ENCODE peak calls at places on chromosomes 11 and 22, in six cellular contexts. M, N, E, V, P and D are unnamed samples.

GRCh38 chr22:43094085-43094484 is 4.9 kb upstream of the TTLL1 start:
- DNase-seq in M (no peak), N (no peak), E (no peak), V (no peak), P (peak), D (peak)

GRCh38 chr11:35404397-35404775 is 15.0 kb downstream of the SLC1A2 start:
- DNase-seq in M (no peak), N (peak), E (no peak), V (no peak), P (peak), D (peak)

GRCh38 chr11:126751242-126751641 is 249.3 kb downstream of the KIRREL3 start:
- DNase-seq in M (no peak), N (no peak), E (no peak), V (peak), P (no peak), D (no peak)

GRCh38 chr11:96188625-96189006 is 154.4 kb downstream of the MAML2 start:
- DNase-seq in M (no peak), N (peak), E (no peak), V (no peak), P (peak), D (no peak)

GRCh38 chr22:28923826-28924732 is 40.7 kb downstream of the ZNRF3 start:
- DNase-seq in M (no peak), N (no peak), E (no peak), V (no peak), P (no peak), D (peak)

GRCh38 chr22:43827336-43827735 is 15.2 kb upstream of the EFCAB6 start:
- DNase-seq in M (no peak), N (no peak), E (no peak), V (no peak), P (no peak), D (no peak)

GRCh38 chr11:68441466-68442230 is 18.9 kb upstream of the PPP6R3 start:
- DNase-seq in M (no peak), N (no peak), E (no peak), V (peak), P (peak), D (no peak)

GRCh38 chr11:35111171-35112055 is 27.6 kb upstream of the CD44 start:
- DNase-seq in M (no peak), N (no peak), E (no peak), V (no peak), P (peak), D (peak)

GRCh38 chr22:35643991-35644390 is 4.3 kb upstream of the APOL6 start:
- DNase-seq in M (peak), N (no peak), E (no peak), V (no peak), P (no peak), D (no peak)

DNA sequence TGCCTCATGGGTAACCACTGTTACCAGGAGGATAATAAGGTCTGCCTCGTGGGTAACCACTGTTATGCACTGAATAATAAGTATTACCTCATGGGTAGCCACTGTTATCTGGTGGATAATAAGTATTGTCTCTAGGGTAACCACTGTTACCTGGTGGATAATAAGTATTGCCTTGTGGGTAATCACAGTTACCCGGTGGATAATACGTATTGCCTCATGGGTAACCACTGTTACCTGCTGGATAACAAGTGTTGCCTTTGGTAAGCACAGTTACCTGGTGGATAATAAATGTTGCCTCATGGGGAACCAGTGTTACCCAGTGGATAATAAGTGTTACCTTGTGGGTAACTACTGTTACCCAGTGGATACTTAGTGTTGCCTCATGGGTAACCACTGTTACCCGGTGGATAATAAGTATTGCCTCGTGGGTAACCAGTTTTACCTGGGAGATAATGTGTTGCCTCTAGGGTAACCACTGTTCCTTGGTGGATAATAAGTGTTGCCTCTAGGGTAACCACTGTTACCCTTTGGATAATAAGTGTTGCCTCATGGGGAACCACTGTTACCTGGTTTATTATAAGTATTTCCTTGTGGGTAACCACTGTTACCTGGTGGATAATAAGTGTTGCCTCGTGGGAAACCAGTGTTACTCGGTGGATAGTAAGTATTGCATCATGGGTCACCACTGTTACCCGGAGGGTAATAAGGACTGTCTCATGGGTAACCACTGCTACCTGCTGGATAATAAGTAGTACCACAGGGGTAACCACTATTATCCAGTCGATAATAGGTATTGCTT is 10.6 kb upstream of the NXPE4 start:
- DNase-seq in M (peak), N (no peak), E (no peak), V (no peak), P (peak), D (no peak)
- TF ChIP-seq CTCF in M (no peak), N (no peak), E (no peak), V (no peak), P (peak), D (no peak)

GRCh38 chr11:37323843-37324242 is 725.8 kb upstream of the RAG2 start:
- DNase-seq in M (no peak), N (no peak), E (no peak), V (no peak), P (no peak), D (no peak)
- TF ChIP-seq CTCF in M (no peak), N (no peak), E (no peak), V (no peak), P (no peak), D (no peak)

GRCh38 chr11:111976614-111977140 is 39.5 kb downstream of the DIXDC1 start:
- DNase-seq in M (no peak), N (no peak), E (no peak), V (no peak), P (no peak), D (no peak)
- TF ChIP-seq CTCF in M (no peak), N (no peak), E (no peak), V (no peak), P (no peak), D (no peak)

DNA sequence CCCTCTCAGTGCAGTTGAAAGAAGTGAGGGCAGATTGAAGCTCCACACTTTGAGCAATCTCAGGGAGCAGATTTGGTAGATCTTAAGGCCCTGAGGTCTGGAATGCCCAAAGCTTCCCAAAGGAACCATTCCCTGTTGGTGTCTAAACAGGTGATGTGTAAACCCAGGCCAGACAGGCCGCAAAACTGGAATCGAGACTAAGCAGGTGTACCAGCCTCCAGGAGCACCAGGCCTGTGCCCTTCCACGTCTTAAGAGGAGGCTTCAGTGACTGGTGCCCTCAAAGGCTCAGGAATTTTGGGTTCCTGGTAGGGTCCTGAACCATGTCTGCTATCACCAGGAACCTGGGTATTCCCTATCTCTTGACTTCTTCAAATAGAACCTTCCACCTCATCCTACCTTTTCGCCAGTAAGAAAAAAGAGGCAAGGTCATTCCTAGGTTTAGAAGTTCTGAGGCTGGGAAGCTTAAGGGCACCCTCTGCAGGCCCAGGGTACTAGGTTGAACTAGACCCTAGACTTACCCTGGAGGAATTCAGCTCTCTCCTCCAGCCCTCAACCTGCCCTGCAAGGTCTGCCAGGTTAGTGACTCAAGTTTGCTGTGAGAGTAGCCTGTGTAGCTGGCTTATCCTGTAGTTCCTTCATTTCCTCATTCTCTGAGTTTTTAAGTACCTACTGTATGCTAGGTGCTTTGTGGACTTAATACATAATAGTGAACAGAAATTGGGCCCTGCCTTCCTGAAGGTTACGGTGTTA is 100.0 kb upstream of the NNMT start:
- DNase-seq in M (no peak), N (no peak), E (no peak), V (no peak), P (peak), D (peak)
- TF ChIP-seq CTCF in M (no peak), N (no peak), E (no peak), V (no peak), P (no peak), D (no peak)

DNA sequence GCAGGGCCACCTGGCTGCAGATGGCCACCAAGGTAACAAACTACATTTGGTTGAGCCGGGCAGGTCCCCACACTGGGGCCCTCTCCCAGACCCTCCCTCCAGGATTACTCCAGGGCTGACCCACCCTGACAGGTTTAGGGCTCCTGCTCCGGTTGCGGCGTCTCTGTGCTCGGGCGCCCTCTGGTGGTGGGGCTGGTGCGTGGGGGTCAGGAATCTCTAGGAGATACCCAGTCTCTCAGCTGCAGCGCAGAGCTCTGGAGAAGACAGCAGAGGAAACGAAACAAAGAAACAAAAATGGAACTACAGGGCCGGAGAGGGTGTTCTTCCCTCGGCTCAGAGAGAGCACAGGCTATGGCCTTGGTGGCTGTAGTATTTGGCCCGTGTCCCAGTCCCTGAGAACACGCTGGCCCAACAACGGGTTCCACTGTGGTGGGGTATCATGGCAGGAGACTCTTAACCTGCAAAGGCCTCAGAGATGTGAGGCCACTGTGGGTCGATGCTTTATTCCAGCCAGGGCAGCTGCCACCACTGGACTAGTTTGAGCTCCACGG is 2.4 kb downstream of the C11orf96 start:
- DNase-seq in M (no peak), N (peak), E (no peak), V (no peak), P (peak), D (peak)
- TF ChIP-seq CTCF in M (peak), N (peak), E (peak), V (peak), P (peak), D (peak)

GRCh38 chr11:1449516-1450270 is 36.9 kb downstream of the MOB2 start:
- DNase-seq in M (no peak), N (no peak), E (no peak), V (no peak), P (no peak), D (no peak)
- TF ChIP-seq CTCF in M (no peak), N (no peak), E (no peak), V (no peak), P (no peak), D (no peak)

DNA sequence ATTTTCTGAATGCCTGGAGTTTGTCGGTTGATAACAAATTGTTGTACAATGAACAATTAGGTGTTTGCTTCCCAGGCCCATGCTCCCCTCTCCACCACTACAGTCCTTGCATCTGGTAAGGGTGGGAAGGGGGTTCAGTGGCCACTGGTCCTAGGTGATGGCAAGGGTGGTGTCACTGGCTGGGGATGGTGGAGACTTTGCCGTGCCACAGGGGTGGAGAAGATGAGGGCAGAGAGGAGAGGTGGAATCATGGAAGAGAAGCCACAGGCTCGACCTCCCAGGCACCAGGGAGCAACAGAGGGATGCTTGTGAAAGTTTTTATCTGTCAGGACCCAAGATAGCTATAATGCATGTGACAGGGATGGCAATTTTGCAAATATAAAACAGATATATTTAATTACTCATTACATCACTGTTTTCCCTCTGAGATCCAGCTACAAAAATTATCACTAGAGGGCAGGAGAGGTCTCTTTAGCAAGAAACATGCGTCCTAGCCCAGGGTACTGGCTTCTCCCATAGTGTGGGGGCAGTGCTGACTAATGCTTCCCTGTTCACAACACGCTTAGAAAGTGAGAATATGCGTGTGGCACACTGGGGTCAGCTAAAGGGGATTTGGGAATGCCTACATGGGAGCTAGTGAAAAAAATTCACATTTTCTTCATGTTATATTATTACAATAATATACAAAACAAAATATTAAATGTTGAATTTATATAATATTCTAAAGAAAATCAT is 49.0 kb upstream of the AMPD3 start:
- DNase-seq in M (peak), N (peak), E (peak), V (peak), P (peak), D (peak)
- TF ChIP-seq CTCF in M (peak), N (peak), E (peak), V (peak), P (peak), D (no peak)

GRCh38 chr11:15629690-15630321 is 515.1 kb downstream of the INSC start:
- DNase-seq in M (no peak), N (peak), E (no peak), V (no peak), P (peak), D (peak)
- TF ChIP-seq CTCF in M (peak), N (no peak), E (no peak), V (no peak), P (peak), D (no peak)